ENCODE peak calls at places on chromosomes 3 and 15, in six cellular contexts. I is uterus, U is coronary artery, R is H9, O is hepatocyte, D is K562. V is an unnamed sample.

GRCh38 chr15:58360421-58361090 is 71.2 kb upstream of the LIPC start:
- DNase-seq in I (no peak), D (no peak), R (no peak), U (no peak), O (no peak), V (no peak)

GRCh38 chr3:133097214-133097613 is 59.0 kb downstream of the TMEM108 start:
- DNase-seq in I (no peak), O (no peak), D (no peak), U (no peak), R (no peak), V (no peak)

GRCh38 chr15:63188247-63188936 is 1.0 kb upstream of the RAB8B start:
- DNase-seq in D (no peak), U (no peak), I (no peak), R (no peak), O (no peak), V (no peak)

GRCh38 chr3:180698760-180699270 is 19.5 kb upstream of the CCDC39 start:
- DNase-seq in O (no peak), U (no peak), D (no peak), I (no peak), R (no peak), V (no peak)

GRCh38 chr15:64197425-64197824 is 34.6 kb upstream of the PPIB start:
- DNase-seq in U (no peak), I (no peak), O (no peak), D (no peak), R (no peak), V (no peak)

GRCh38 chr3:192917508-192918274 is at the start of gene MB21D2:
- DNase-seq in U (peak; percentile 91), O (peak; percentile 90), R (peak; percentile 67), I (peak; percentile 76), D (peak; percentile 48), V (peak; percentile 19)

GRCh38 chr3:115713247-115713646 is 89.9 kb downstream of the GAP43 start:
- DNase-seq in O (peak; percentile 35), U (no peak), I (no peak), D (no peak), R (no peak), V (no peak)

GRCh38 chr3:4332574-4332973 is 29.4 kb downstream of the SETMAR start:
- DNase-seq in O (no peak), U (no peak), D (no peak), I (no peak), R (no peak), V (no peak)

GRCh38 chr3:103127737-103128136 is 692.9 kb downstream of the ZPLD1 start:
- DNase-seq in R (no peak), U (no peak), I (no peak), D (no peak), O (no peak), V (no peak)

GRCh38 chr3:105842943-105843342 is 25.9 kb downstream of the CBLB start:
- DNase-seq in U (no peak), R (no peak), I (no peak), O (no peak), D (no peak), V (no peak)

GRCh38 chr3:168047190-168047795 is 48.4 kb downstream of the GOLIM4 start:
- DNase-seq in U (no peak), R (no peak), O (peak; percentile 81), D (peak; percentile 47), I (no peak), V (peak; percentile 2)

GRCh38 chr3:122233109-122233952 is 49.9 kb downstream of the CASR start:
- DNase-seq in O (no peak), R (no peak), U (no peak), I (no peak), D (no peak), V (no peak)

GRCh38 chr3:120726784-120727183 is 15.5 kb downstream of the RABL3 start:
- DNase-seq in D (no peak), R (no peak), O (no peak), I (no peak), U (no peak), V (no peak)

GRCh38 chr3:183108002-183108449 is 8.7 kb upstream of the MCCC1 start:
- DNase-seq in R (no peak), I (no peak), D (no peak), U (no peak), O (no peak), V (no peak)

GRCh38 chr15:74389115-74390048 is 21.9 kb upstream of the CYP11A1 start:
- DNase-seq in D (peak; percentile 92), R (no peak), U (no peak), O (peak; percentile 67), I (no peak), V (no peak)

GRCh38 chr3:100902572-100902971 is 90.6 kb downstream of the ABI3BP start:
- DNase-seq in D (no peak), R (no peak), I (no peak), O (no peak), U (no peak), V (no peak)

GRCh38 chr3:71282976-71283375 is 300.6 kb downstream of the FOXP1 start:
- DNase-seq in U (no peak), O (no peak), R (no peak), D (no peak), I (no peak), V (no peak)
- H3K27ac ChIP-seq in U (no peak overlapping the region), O (no peak overlapping the region), R (no peak overlapping the region), D (no peak overlapping the region), I (no peak overlapping the region), V (no peak overlapping the region)

GRCh38 chr3:195095035-195095703 is 175.8 kb downstream of the XXYLT1 start:
- DNase-seq in D (no peak), O (no peak), I (no peak), U (no peak), R (no peak), V (no peak)
- H3K27ac ChIP-seq in D (no peak overlapping the region), O (no peak overlapping the region), I (no peak overlapping the region), U (no peak overlapping the region), R (no peak overlapping the region), V (no peak overlapping the region)

GRCh38 chr15:40974921-40975320 is 21.6 kb downstream of the CHAC1 start:
- DNase-seq in I (no peak), D (peak; percentile 30), R (no peak), O (no peak), U (no peak), V (no peak)

GRCh38 chr15:40978141-40978540 is 24.9 kb downstream of the CHAC1 start:
- DNase-seq in U (no peak), O (no peak), D (no peak), I (no peak), R (no peak), V (no peak)

GRCh38 chr15:40981186-40981585 is 27.9 kb downstream of the CHAC1 start:
- DNase-seq in O (no peak), U (no peak), I (no peak), R (no peak), D (no peak), V (no peak)

GRCh38 chr15:40976819-40977218 is 23.5 kb downstream of the CHAC1 start:
- DNase-seq in D (no peak), I (no peak), U (no peak), R (no peak), O (no peak), V (no peak)
- H3K27ac ChIP-seq in D (no peak overlapping the region), I (no peak overlapping the region), U (peak overlapping the region; percentile 2), R (no peak overlapping the region), O (no peak overlapping the region), V (no peak overlapping the region)

GRCh38 chr3:191444569-191444968 is 16.4 kb upstream of the PYDC2 start:
- DNase-seq in D (no peak), O (no peak), R (no peak), U (no peak), I (no peak), V (no peak)
- H3K27ac ChIP-seq in D (no peak overlapping the region), O (no peak overlapping the region), R (no peak overlapping the region), U (no peak overlapping the region), I (no peak overlapping the region), V (no peak overlapping the region)

DNA sequence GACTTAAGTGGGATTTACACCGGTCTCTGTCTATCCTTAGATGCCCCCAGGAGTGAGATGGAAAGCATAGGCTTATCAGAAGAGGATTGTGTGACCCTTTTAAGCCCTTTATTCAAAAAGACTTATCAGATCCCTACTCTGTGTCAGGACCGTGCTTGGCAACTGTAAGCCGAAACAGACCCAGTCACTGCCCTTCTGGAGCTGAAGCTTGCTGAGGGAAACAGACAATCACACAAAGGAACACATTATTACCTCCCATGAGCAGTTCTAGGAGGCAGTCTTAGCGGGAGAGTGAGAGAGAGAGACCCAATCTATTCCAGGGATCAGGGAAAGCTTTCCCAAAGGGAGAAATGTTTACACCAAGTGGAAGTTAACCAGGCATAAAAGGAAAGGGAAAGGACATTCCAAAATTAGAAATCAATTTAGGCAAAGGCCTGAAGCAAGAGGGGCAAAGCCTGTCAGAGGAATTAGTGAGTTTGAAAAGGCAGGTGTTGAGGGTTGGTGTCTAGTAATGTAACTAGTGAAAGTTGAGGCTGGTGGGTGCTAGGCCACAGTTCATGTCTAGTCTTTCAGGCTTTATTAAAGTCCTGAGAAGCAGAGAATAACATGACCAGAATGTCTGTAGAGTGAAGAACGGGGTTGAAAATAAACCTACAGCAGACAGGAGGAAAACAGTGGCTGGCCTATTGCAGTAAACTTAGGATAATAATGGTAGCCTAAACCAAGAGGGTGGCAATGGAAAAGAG is 86.7 kb downstream of the THBS1 start:
- DNase-seq in O (no peak), I (no peak), D (no peak), R (no peak), U (no peak), V (no peak)
- H3K27ac ChIP-seq in O (no peak overlapping the region), I (no peak overlapping the region), D (no peak overlapping the region), R (no peak overlapping the region), U (no peak overlapping the region), V (no peak overlapping the region)

DNA sequence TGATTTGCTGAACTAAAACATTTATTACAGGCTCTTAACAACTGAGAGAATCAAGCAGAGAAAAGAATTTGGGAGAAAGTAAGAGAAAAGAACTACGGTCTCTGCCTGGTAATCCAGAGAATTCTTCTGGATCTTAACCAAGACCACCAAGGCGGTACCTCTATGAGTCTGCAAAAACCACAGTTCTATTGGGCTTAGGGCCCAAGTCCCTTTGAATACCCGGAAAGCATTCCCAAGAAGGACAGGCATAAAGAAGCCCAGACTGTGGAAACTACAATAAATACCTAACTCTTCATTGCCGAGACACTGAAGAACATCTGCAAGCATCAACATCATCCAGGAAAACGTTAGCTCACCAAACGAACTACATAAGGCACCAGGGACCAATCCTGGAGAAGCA is 162.3 kb upstream of the TMC3 start:
- DNase-seq in D (no peak), U (no peak), R (no peak), O (no peak), I (no peak), V (no peak)
- H3K27ac ChIP-seq in D (no peak overlapping the region), U (no peak overlapping the region), R (no peak overlapping the region), O (no peak overlapping the region), I (no peak overlapping the region), V (no peak overlapping the region)

DNA sequence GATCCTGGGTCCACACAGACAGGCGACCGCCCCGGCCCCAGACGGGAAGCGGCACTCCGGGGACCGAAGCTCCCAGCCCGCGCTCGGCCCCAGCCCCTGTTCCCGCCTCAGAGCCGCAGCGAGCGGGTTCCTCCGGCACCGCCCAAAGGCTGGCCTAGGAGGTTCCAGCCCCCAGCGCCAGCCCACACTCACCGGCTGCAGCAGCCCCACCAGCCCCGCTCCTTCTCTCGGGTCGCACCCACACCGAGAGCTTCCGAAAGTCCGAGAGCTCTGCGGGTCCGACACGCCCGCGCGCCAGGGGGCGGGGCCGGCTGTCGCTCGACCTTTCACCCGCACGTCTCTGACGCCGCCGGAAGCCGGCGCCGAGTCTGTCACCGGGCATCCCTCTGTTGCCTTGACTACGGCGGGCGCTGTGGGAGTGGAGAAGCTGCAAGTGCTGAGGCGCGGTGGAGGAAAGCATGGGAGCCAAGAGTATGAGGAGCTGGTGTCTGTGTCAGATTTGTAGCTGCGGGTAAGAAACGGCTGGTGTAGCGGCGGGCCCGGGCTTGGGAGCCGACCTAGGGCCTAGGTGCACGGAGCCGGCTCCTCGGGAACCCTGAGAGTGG is at the start of the genes EFL1 and SAXO2:
- DNase-seq in I (peak; percentile 86), R (peak; percentile 94), O (peak; percentile 95), D (peak; percentile 91), U (peak; percentile 96), V (peak; percentile 86)
- H3K27ac ChIP-seq in I (peak within 1 kb of the TSS; percentile 36), R (no peak within 1 kb of the TSS), O (peak within 1 kb of the TSS; percentile 87), D (peak within 1 kb of the TSS; percentile 73), U (peak within 1 kb of the TSS; percentile 27), V (peak within 1 kb of the TSS; percentile 64)